ENCODE peak calls at places on chromosomes 6 and 20, in seven cellular contexts. W is HS-5, S is GM03348, X is body of pancreas, L is NCI-H774, E is LHCN-M2, I is progenitor cell of endocrine pancreas. U is an unnamed sample.

GRCh38 chr6:156866181-156866862 is 89.1 kb downstream of the ARID1B start:
- DNase-seq in W (no peak), S (no peak), X (no peak), L (no peak), E (peak), I (no peak), U (peak)

GRCh38 chr6:74519172-74519571 is 686.7 kb downstream of the COL12A1 start:
- DNase-seq in W (no peak), S (peak), X (no peak), L (no peak), E (peak), I (no peak), U (peak)

GRCh38 chr20:62019881-62020492 is 45.7 kb downstream of the TAF4 start:
- DNase-seq in W (no peak), S (no peak), X (peak), L (no peak), E (no peak), I (no peak), U (no peak)

GRCh38 chr20:60650087-60650486 is 602.0 kb upstream of the CDH4 start:
- DNase-seq in W (no peak), S (no peak), X (no peak), L (no peak), E (no peak), I (no peak), U (no peak)

GRCh38 chr6:106128981-106129761 is 43.0 kb downstream of the PRDM1 start:
- DNase-seq in W (peak), S (peak), X (no peak), L (no peak), E (peak), I (no peak), U (peak)

GRCh38 chr6:45488884-45489283 is 111.2 kb upstream of the SUPT3H start:
- DNase-seq in W (no peak), S (no peak), X (no peak), L (no peak), E (no peak), I (no peak), U (no peak)

GRCh38 chr20:51830538-51830937 is 28.2 kb upstream of the SALL4 start:
- DNase-seq in W (no peak), S (no peak), X (no peak), L (no peak), E (no peak), I (no peak), U (no peak)

GRCh38 chr6:55239099-55239498 is 64.8 kb downstream of the HCRTR2 start:
- DNase-seq in W (no peak), S (no peak), X (peak), L (no peak), E (peak), I (no peak), U (no peak)

GRCh38 chr6:30752164-30752927 is 8.0 kb upstream of the IER3 start:
- DNase-seq in W (peak), S (peak), X (peak), L (no peak), E (peak), I (no peak), U (peak)

GRCh38 chr20:30630761-30631160 is 626.7 kb upstream of the DEFB115 start:
- DNase-seq in W (no peak), S (no peak), X (no peak), L (no peak), E (no peak), I (no peak), U (no peak)

GRCh38 chr20:57904706-57905105 is 194.9 kb upstream of the PMEPA1 start:
- DNase-seq in W (no peak), S (no peak), X (no peak), L (no peak), E (no peak), I (no peak), U (no peak)

GRCh38 chr6:18186033-18186432 is 30.8 kb downstream of the KDM1B start:
- DNase-seq in W (no peak), S (no peak), X (peak), L (no peak), E (no peak), I (no peak), U (peak)

GRCh38 chr20:57335392-57335791 is 5.8 kb downstream of the SPO11 start:
- DNase-seq in W (no peak), S (no peak), X (no peak), L (no peak), E (no peak), I (no peak), U (no peak)

GRCh38 chr20:34390769-34391447 is 27.8 kb downstream of the ITCH start:
- DNase-seq in W (peak), S (peak), X (peak), L (no peak), E (peak), I (no peak), U (peak)

GRCh38 chr6:133697666-133698065 is 191.2 kb upstream of the TCF21 start:
- DNase-seq in W (no peak), S (peak), X (no peak), L (no peak), E (peak), I (no peak), U (peak)

GRCh38 chr20:44706371-44707258 is 8.6 kb upstream of the CCN5 start:
- DNase-seq in W (peak), S (peak), X (no peak), L (no peak), E (peak), I (no peak), U (peak)

GRCh38 chr6:78436335-78436734 is 431.0 kb upstream of the IRAK1BP1 start:
- DNase-seq in W (peak), S (peak), X (no peak), L (no peak), E (peak), I (no peak), U (peak)

GRCh38 chr20:53034899-53035298 is 62.7 kb downstream of the TSHZ2 start:
- DNase-seq in W (no peak), S (no peak), X (no peak), L (no peak), E (no peak), I (no peak), U (no peak)

GRCh38 chr20:45318386-45318939 is 10.4 kb upstream of the MATN4 start:
- DNase-seq in W (no peak), S (no peak), X (peak), L (no peak), E (no peak), I (no peak), U (no peak)

GRCh38 chr6:18501313-18502013 is 114.3 kb downstream of the RNF144B start:
- DNase-seq in W (peak), S (peak), X (peak), L (no peak), E (no peak), I (no peak), U (peak)

GRCh38 chr6:44837741-44838140 is 450.2 kb downstream of the CDC5L start:
- DNase-seq in W (no peak), S (no peak), X (no peak), L (no peak), E (no peak), I (no peak), U (peak)

GRCh38 chr6:31689249-31690110 is 8.6 kb upstream of the LY6G5C start:
- DNase-seq in W (no peak), S (peak), X (no peak), L (no peak), E (no peak), I (no peak), U (no peak)

GRCh38 chr20:41395669-41396664 is 29.3 kb upstream of the EMILIN3 start:
- DNase-seq in W (no peak), S (no peak), X (no peak), L (no peak), E (no peak), I (no peak), U (no peak)

GRCh38 chr6:13813621-13814175 is 659 bp downstream of the MCUR1 start:
- DNase-seq in W (no peak), S (peak), X (peak), L (peak), E (peak), I (no peak), U (peak)

GRCh38 chr20:48606117-48606840 is 221.5 kb downstream of the PREX1 start:
- DNase-seq in W (no peak), S (no peak), X (no peak), L (no peak), E (no peak), I (no peak), U (no peak)

GRCh38 chr6:36676142-36677058 is 2.1 kb upstream of the CDKN1A start:
- DNase-seq in W (no peak), S (no peak), X (peak), L (no peak), E (peak), I (no peak), U (no peak)